ENCODE peak calls at places on chromosomes 16 and 17, in nine cellular contexts. J, O, M, Y, N, V, C, W and D are unnamed samples. For H3K9me2, the result is how much of the 10 kb centered on the place peaks cover.

GRCh38 chr17:3976675-3977171 is 12.5 kb upstream of the ATP2A3 start:
- DNase-seq in J (no peak), O (no peak), M (no peak), Y (no peak), N (peak), V (no peak), C (no peak), W (no peak), D (peak)

GRCh38 chr17:32283745-32284207 is 18.1 kb downstream of the RHBDL3 start:
- DNase-seq in J (no peak), O (no peak), M (no peak), Y (peak), N (peak), V (no peak), C (no peak), W (no peak), D (no peak)

GRCh38 chr16:85037050-85037410 is 9.4 kb downstream of the KIAA0513 start:
- DNase-seq in J (no peak), O (no peak), M (peak), Y (peak), N (peak), V (no peak), C (no peak), W (no peak), D (peak)

GRCh38 chr17:335691-336090 is 16.9 kb downstream of the RPH3AL start:
- DNase-seq in J (no peak), O (no peak), M (no peak), Y (no peak), N (peak), V (peak), C (no peak), W (peak), D (no peak)

GRCh38 chr17:55432358-55433028 is 10.9 kb upstream of the MMD start:
- DNase-seq in J (no peak), O (no peak), M (no peak), Y (peak), N (peak), V (no peak), C (no peak), W (no peak), D (peak)

GRCh38 chr16:84482001-84482891 is 22.2 kb downstream of the MEAK7 start:
- DNase-seq in J (no peak), O (peak), M (no peak), Y (no peak), N (no peak), V (no peak), C (no peak), W (no peak), D (no peak)

GRCh38 chr16:52357711-52358110 is 189.2 kb downstream of the TOX3 start:
- DNase-seq in J (no peak), O (no peak), M (no peak), Y (no peak), N (no peak), V (no peak), C (no peak), W (no peak), D (no peak)

GRCh38 chr16:83206426-83206825 is 579.7 kb downstream of the CDH13 start:
- DNase-seq in J (no peak), O (no peak), M (no peak), Y (no peak), N (peak), V (no peak), C (no peak), W (no peak), D (no peak)

GRCh38 chr17:41287050-41287449 is 11.6 kb downstream of the KRTAP9-7 start:
- DNase-seq in J (no peak), O (peak), M (no peak), Y (no peak), N (no peak), V (no peak), C (no peak), W (no peak), D (no peak)

GRCh38 chr17:78343433-78344201 is 16.3 kb downstream of the SOCS3 start:
- DNase-seq in J (peak), O (no peak), M (no peak), Y (no peak), N (no peak), V (peak), C (peak), W (peak), D (peak)

GRCh38 chr17:10327640-10328039 is 45.2 kb downstream of the MYH13 start:
- DNase-seq in J (peak), O (peak), M (peak), Y (peak), N (peak), V (peak), C (peak), W (peak), D (peak)

GRCh38 chr16:87363771-87364476 is 19.7 kb downstream of the FBXO31 start:
- DNase-seq in J (no peak), O (no peak), M (no peak), Y (no peak), N (no peak), V (no peak), C (no peak), W (no peak), D (no peak)

GRCh38 chr17:80678621-80679020 is 134.0 kb downstream of the RPTOR start:
- DNase-seq in J (no peak), O (peak), M (no peak), Y (peak), N (peak), V (no peak), C (no peak), W (no peak), D (no peak)

GRCh38 chr17:70208825-70209555 is 39.7 kb downstream of the KCNJ2 start:
- DNase-seq in J (peak), O (peak), M (no peak), Y (no peak), N (no peak), V (no peak), C (no peak), W (no peak), D (no peak)

GRCh38 chr16:23071202-23072083 is 77.8 kb downstream of the USP31 start:
- DNase-seq in J (no peak), O (no peak), M (no peak), Y (no peak), N (peak), V (no peak), C (no peak), W (no peak), D (no peak)

GRCh38 chr17:7476474-7476873 is 3.0 kb downstream of the ZBTB4 start:
- DNase-seq in J (no peak), O (peak), M (no peak), Y (peak), N (peak), V (no peak), C (no peak), W (no peak), D (peak)

GRCh38 chr16:89187337-89188063 is 12.8 kb downstream of the SLC22A31 start:
- DNase-seq in J (no peak), O (no peak), M (no peak), Y (no peak), N (peak), V (no peak), C (peak), W (peak), D (no peak)

GRCh38 chr16:81861915-81862314 is 82.8 kb downstream of the PLCG2 start:
- DNase-seq in J (no peak), O (no peak), M (no peak), Y (no peak), N (no peak), V (no peak), C (no peak), W (no peak), D (no peak)

GRCh38 chr16:29820271-29820701 is at the start of gene MVP:
- DNase-seq in J (peak), O (peak), M (no peak), Y (peak), N (peak), V (no peak), C (peak), W (peak), D (peak)

GRCh38 chr17:49925916-49926315 is 43.1 kb upstream of the DLX4 start:
- DNase-seq in J (no peak), O (no peak), M (no peak), Y (no peak), N (peak), V (no peak), C (no peak), W (no peak), D (no peak)

GRCh38 chr16:66081967-66082366 is 284.5 kb upstream of the CDH5 start:
- DNase-seq in J (no peak), O (peak), M (peak), Y (peak), N (peak), V (peak), C (no peak), W (no peak), D (peak)

GRCh38 chr16:84689126-84689525 is 10.7 kb upstream of the USP10 start:
- DNase-seq in J (no peak), O (peak), M (no peak), Y (peak), N (peak), V (no peak), C (no peak), W (no peak), D (no peak)

GRCh38 chr17:45974916-45975630 is 24.0 kb upstream of the STH start:
- DNase-seq in J (no peak), O (no peak), M (no peak), Y (no peak), N (no peak), V (no peak), C (no peak), W (peak), D (no peak)

GRCh38 chr16:50552476-50553101 is 4.4 kb downstream of the NKD1 start:
- DNase-seq in J (no peak), O (no peak), M (no peak), Y (no peak), N (no peak), V (no peak), C (no peak), W (no peak), D (no peak)

GRCh38 chr17:44972953-44973352 is 4.8 kb upstream of the C1QL1 start:
- DNase-seq in J (no peak), O (no peak), M (no peak), Y (peak), N (peak), V (no peak), C (no peak), W (no peak), D (peak)

GRCh38 chr17:4953461-4953961 is 2.6 kb downstream of the ENO3 start:
- DNase-seq in J (no peak), O (no peak), M (no peak), Y (no peak), N (peak), V (no peak), C (no peak), W (no peak), D (no peak)

GRCh38 chr17:8141741-8142140 is 10.5 kb downstream of the PER1 start:
- DNase-seq in J (no peak), O (peak), M (no peak), Y (no peak), N (no peak), V (no peak), C (no peak), W (no peak), D (no peak)

GRCh38 chr17:34757106-34757505 is 177.7 kb downstream of the TMEM132E start:
- DNase-seq in J (no peak), O (no peak), M (no peak), Y (no peak), N (peak), V (no peak), C (no peak), W (no peak), D (no peak)

GRCh38 chr17:79659376-79659775 is 48.5 kb upstream of the RBFOX3 start:
- DNase-seq in J (no peak), O (no peak), M (no peak), Y (no peak), N (no peak), V (no peak), C (no peak), W (no peak), D (no peak)

GRCh38 chr17:76080934-76081287 is 1.9 kb downstream of the ZACN start:
- DNase-seq in J (no peak), O (no peak), M (no peak), Y (no peak), N (no peak), V (no peak), C (no peak), W (no peak), D (no peak)

GRCh38 chr16:49836668-49837067 is 19.2 kb downstream of the ZNF423 start:
- DNase-seq in J (no peak), O (no peak), M (no peak), Y (no peak), N (no peak), V (no peak), C (no peak), W (no peak), D (no peak)

GRCh38 chr17:74491645-74492044 is 25.2 kb downstream of the CD300A start:
- DNase-seq in J (no peak), O (no peak), M (no peak), Y (no peak), N (no peak), V (no peak), C (no peak), W (no peak), D (no peak)

GRCh38 chr17:59001158-59001814 is 105.4 kb downstream of the TRIM37 start:
- DNase-seq in J (no peak), O (peak), M (no peak), Y (peak), N (peak), V (peak), C (peak), W (peak), D (no peak)

GRCh38 chr17:63445571-63446217 is 412 bp downstream of the CYB561 start:
- DNase-seq in J (peak), O (peak), M (peak), Y (peak), N (peak), V (peak), C (no peak), W (peak), D (peak)

GRCh38 chr16:80123189-80123588 is 417.6 kb upstream of the DYNLRB2 start:
- DNase-seq in J (no peak), O (no peak), M (no peak), Y (no peak), N (peak), V (no peak), C (no peak), W (no peak), D (no peak)

GRCh38 chr17:31008374-31009035 is 37.7 kb downstream of the RNF135 start:
- DNase-seq in J (peak), O (peak), M (no peak), Y (peak), N (peak), V (peak), C (peak), W (peak), D (no peak)
- H3K9me2 ChIP-seq in J (under half), O (under half), M (under half), Y (under half), N (under half), V (under half), C (under half), W (under half), D (under half)

GRCh38 chr17:43822566-43823190 is 10.3 kb downstream of the MPP3 start:
- DNase-seq in J (no peak), O (no peak), M (no peak), Y (no peak), N (no peak), V (no peak), C (no peak), W (no peak), D (no peak)

GRCh38 chr17:43827596-43827995 is 5.3 kb downstream of the MPP3 start:
- DNase-seq in J (no peak), O (no peak), M (no peak), Y (no peak), N (no peak), V (no peak), C (no peak), W (no peak), D (no peak)

GRCh38 chr17:43823350-43824084 is 9.4 kb downstream of the MPP3 start:
- DNase-seq in J (peak), O (no peak), M (no peak), Y (no peak), N (no peak), V (no peak), C (no peak), W (no peak), D (no peak)

GRCh38 chr17:43826206-43826605 is 6.7 kb downstream of the MPP3 start:
- DNase-seq in J (no peak), O (no peak), M (no peak), Y (no peak), N (no peak), V (no peak), C (no peak), W (no peak), D (no peak)

DNA sequence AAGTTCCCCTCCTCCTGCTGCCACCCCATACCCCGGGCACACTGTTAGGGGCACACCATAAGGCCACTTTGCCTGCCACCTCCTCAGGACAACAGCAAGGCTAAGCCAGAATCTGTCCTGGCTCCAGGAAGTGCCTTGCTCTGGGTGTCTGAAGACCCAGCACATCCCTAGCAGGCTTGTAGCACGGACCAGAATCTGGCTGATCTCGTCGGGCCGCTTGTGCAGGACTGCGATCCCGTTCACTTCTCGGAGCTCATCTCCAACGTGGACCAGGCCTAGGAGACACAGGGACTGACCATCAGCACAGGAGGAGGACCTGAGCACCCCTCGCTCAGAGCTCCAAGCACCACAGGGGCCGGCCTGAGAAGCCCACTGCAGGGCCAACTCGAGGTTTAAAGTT is 7.4 kb downstream of the MPP3 start:
- DNase-seq in J (no peak), O (no peak), M (no peak), Y (no peak), N (no peak), V (no peak), C (no peak), W (no peak), D (no peak)
- H3K9me2 ChIP-seq in J (under half), O (under half), M (under half), Y (under half), N (under half), V (under half), C (under half), W (under half), D (under half)

GRCh38 chr17:82767041-82767754 is 15.3 kb downstream of the TBCD start:
- DNase-seq in J (no peak), O (peak), M (no peak), Y (peak), N (peak), V (peak), C (peak), W (peak), D (peak)
- H3K9me2 ChIP-seq in J (under half), O (under half), M (under half), Y (under half), N (under half), V (under half), C (under half), W (under half), D (under half)

GRCh38 chr17:17712268-17712924 is 31.1 kb downstream of the RAI1 start:
- DNase-seq in J (no peak), O (peak), M (no peak), Y (peak), N (peak), V (no peak), C (no peak), W (no peak), D (peak)

GRCh38 chr17:17710728-17711541 is 29.7 kb downstream of the RAI1 start:
- DNase-seq in J (no peak), O (peak), M (peak), Y (peak), N (peak), V (peak), C (no peak), W (no peak), D (peak)

GRCh38 chr17:17709815-17710321 is 28.6 kb downstream of the RAI1 start:
- DNase-seq in J (no peak), O (no peak), M (no peak), Y (no peak), N (no peak), V (no peak), C (no peak), W (no peak), D (peak)

GRCh38 chr17:17710355-17710727 is 29.1 kb downstream of the RAI1 start:
- DNase-seq in J (no peak), O (no peak), M (no peak), Y (no peak), N (no peak), V (no peak), C (no peak), W (no peak), D (no peak)

DNA sequence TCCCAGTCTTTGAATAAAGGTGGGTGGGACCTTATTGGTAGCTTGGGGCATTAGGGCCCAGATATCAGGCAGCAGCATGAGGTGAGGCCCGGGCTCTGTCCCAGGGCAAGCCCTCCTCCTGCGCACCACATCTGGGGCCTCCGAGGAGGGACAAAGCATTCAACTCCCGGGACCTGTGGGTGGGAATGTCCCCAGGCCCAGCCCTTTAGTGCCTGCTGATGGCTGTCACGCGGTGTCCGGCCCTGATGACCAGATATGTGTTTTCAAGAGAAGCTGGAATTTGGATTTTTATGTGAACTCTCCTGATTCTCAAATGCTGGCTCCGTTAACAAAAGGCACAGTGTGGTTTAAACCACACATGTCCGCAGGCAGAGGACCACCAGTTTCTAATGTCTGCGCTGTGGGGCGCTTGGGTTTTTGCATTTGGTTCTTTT is 30.5 kb downstream of the RAI1 start:
- DNase-seq in J (no peak), O (peak), M (no peak), Y (no peak), N (no peak), V (peak), C (no peak), W (no peak), D (no peak)
- H3K9me2 ChIP-seq in J (under half), O (under half), M (under half), Y (under half), N (under half), V (under half), C (under half), W (under half), D (under half)

GRCh38 chr16:24504467-24505345 is 34.7 kb upstream of the RBBP6 start:
- DNase-seq in J (peak), O (peak), M (peak), Y (peak), N (peak), V (peak), C (peak), W (peak), D (peak)
- H3K9me2 ChIP-seq in J (under half), O (under half), M (under half), Y (under half), N (under half), V (under half), C (under half), W (under half), D (under half)

GRCh38 chr16:53712065-53712464 is 8.1 kb downstream of the FTO start:
- DNase-seq in J (no peak), O (no peak), M (no peak), Y (no peak), N (no peak), V (no peak), C (no peak), W (no peak), D (no peak)

GRCh38 chr16:53714080-53715050 is 10.4 kb downstream of the FTO start:
- DNase-seq in J (no peak), O (no peak), M (no peak), Y (no peak), N (peak), V (peak), C (no peak), W (no peak), D (no peak)

GRCh38 chr16:53721017-53721416 is 17.1 kb downstream of the FTO start:
- DNase-seq in J (no peak), O (no peak), M (no peak), Y (no peak), N (no peak), V (no peak), C (no peak), W (no peak), D (no peak)

GRCh38 chr16:53713403-53714013 is 9.6 kb downstream of the FTO start:
- DNase-seq in J (no peak), O (no peak), M (no peak), Y (no peak), N (no peak), V (no peak), C (no peak), W (no peak), D (no peak)

DNA sequence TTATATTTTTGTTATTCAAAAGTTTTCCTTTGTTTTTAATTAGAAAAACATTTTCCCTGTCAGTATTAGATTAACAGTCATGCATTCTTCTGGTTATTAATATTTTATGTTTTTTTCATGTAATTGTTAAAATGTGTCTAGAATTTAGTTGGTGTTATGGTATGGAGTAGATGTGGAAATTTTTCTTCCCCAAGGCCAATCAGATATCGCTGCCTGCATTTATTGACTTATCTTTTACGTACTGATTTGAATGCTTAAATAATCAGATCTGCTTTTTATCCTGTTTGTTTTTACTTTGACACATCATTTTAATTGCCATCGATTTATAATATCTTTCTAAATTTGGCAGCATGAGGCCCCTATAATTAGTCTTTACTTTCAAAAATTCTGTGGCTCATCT is 13.6 kb downstream of the FTO start:
- DNase-seq in J (no peak), O (no peak), M (no peak), Y (no peak), N (no peak), V (no peak), C (no peak), W (no peak), D (no peak)
- H3K9me2 ChIP-seq in J (under half), O (under half), M (under half), Y (under half), N (under half), V (under half), C (under half), W (under half), D (under half)